ENCODE peak calls at places on chromosomes 5 and 9, in four cellular contexts. One of them, this sample, is unnamed.

GRCh38 chr9:1722404-1722803 is 292.7 kb upstream of the SMARCA2 start:
- DNase-seq in natural killer cell: no peak
- DNase-seq in endothelial cell: no peak
- DNase-seq in RWPE1: no peak
- DNase-seq in this sample: no peak

GRCh38 chr5:154077692-154078091 is 38.9 kb downstream of the MFAP3 start:
- DNase-seq in natural killer cell: no peak
- DNase-seq in endothelial cell: no peak
- DNase-seq in RWPE1: peak
- DNase-seq in this sample: no peak

GRCh38 chr5:154755361-154756202 is at the start of gene LARP1:
- DNase-seq in natural killer cell: no peak
- DNase-seq in endothelial cell: peak
- DNase-seq in RWPE1: peak
- DNase-seq in this sample: no peak

GRCh38 chr9:121914604-121915303 is 178.4 kb downstream of the TTLL11 start:
- DNase-seq in natural killer cell: no peak
- DNase-seq in endothelial cell: no peak
- DNase-seq in RWPE1: no peak
- DNase-seq in this sample: no peak

GRCh38 chr9:95436416-95436815 is 80.4 kb downstream of the PTCH1 start:
- DNase-seq in natural killer cell: no peak
- DNase-seq in endothelial cell: no peak
- DNase-seq in RWPE1: no peak
- DNase-seq in this sample: no peak

GRCh38 chr5:129506092-129506491 is 46.0 kb downstream of the ADAMTS19 start:
- DNase-seq in natural killer cell: no peak
- DNase-seq in endothelial cell: no peak
- DNase-seq in RWPE1: no peak
- DNase-seq in this sample: no peak

GRCh38 chr9:132901859-132902831 is 23.4 kb downstream of the SPACA9 start:
- DNase-seq in natural killer cell: peak
- DNase-seq in endothelial cell: peak
- DNase-seq in RWPE1: peak
- DNase-seq in this sample: peak

GRCh38 chr5:110366716-110367115 is 359.8 kb downstream of the TMEM232 start:
- DNase-seq in natural killer cell: no peak
- DNase-seq in endothelial cell: no peak
- DNase-seq in RWPE1: no peak
- DNase-seq in this sample: no peak

GRCh38 chr9:129962889-129963703 is 79.9 kb downstream of the FNBP1 start:
- DNase-seq in natural killer cell: peak
- DNase-seq in endothelial cell: peak
- DNase-seq in RWPE1: peak
- DNase-seq in this sample: no peak

GRCh38 chr9:87250205-87250604 is 247.5 kb upstream of the DAPK1 start:
- DNase-seq in natural killer cell: no peak
- DNase-seq in endothelial cell: no peak
- DNase-seq in RWPE1: no peak
- DNase-seq in this sample: no peak
- TF ChIP-seq CTCF in natural killer cell: no peak
- TF ChIP-seq CTCF in endothelial cell: no peak
- TF ChIP-seq CTCF in RWPE1: no peak
- TF ChIP-seq CTCF in this sample: no peak

DNA sequence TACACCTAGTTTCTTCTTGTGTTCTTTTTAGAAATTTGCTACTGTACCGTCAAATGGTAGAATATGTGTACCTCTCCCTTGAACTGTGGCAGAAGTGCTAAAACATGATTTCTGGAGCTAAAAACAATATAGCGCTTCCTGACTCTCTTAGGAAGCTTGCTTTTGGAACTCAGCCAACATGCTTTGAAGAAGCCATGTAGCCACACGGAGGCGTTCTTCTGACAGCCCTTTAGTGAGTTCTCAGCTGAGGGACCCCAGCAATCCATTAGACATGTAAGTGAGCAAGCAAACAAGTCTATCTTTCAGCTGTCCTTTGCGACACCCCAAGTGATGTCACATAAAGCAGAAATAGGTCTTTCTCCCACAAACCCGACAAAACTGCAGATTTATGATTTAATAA is 917.0 kb downstream of the CDH9 start:
- DNase-seq in natural killer cell: no peak
- DNase-seq in endothelial cell: peak
- DNase-seq in RWPE1: no peak
- DNase-seq in this sample: no peak
- TF ChIP-seq CTCF in natural killer cell: no peak
- TF ChIP-seq CTCF in endothelial cell: no peak
- TF ChIP-seq CTCF in RWPE1: no peak
- TF ChIP-seq CTCF in this sample: no peak

GRCh38 chr5:32794086-32794485 is 83.0 kb downstream of the NPR3 start:
- DNase-seq in natural killer cell: no peak
- DNase-seq in endothelial cell: no peak
- DNase-seq in RWPE1: peak
- DNase-seq in this sample: no peak
- TF ChIP-seq CTCF in natural killer cell: no peak
- TF ChIP-seq CTCF in endothelial cell: no peak
- TF ChIP-seq CTCF in RWPE1: no peak
- TF ChIP-seq CTCF in this sample: no peak

GRCh38 chr5:170480277-170480676 is 23.5 kb upstream of the KCNIP1 start:
- DNase-seq in natural killer cell: no peak
- DNase-seq in endothelial cell: no peak
- DNase-seq in RWPE1: no peak
- DNase-seq in this sample: no peak

GRCh38 chr5:170481839-170482238 is 22.0 kb upstream of the KCNIP1 start:
- DNase-seq in natural killer cell: no peak
- DNase-seq in endothelial cell: no peak
- DNase-seq in RWPE1: no peak
- DNase-seq in this sample: no peak

GRCh38 chr5:170477906-170478305 is 25.9 kb upstream of the KCNIP1 start:
- DNase-seq in natural killer cell: no peak
- DNase-seq in endothelial cell: no peak
- DNase-seq in RWPE1: no peak
- DNase-seq in this sample: no peak

GRCh38 chr5:170478306-170478705 is 25.5 kb upstream of the KCNIP1 start:
- DNase-seq in natural killer cell: no peak
- DNase-seq in endothelial cell: no peak
- DNase-seq in RWPE1: no peak
- DNase-seq in this sample: no peak

DNA sequence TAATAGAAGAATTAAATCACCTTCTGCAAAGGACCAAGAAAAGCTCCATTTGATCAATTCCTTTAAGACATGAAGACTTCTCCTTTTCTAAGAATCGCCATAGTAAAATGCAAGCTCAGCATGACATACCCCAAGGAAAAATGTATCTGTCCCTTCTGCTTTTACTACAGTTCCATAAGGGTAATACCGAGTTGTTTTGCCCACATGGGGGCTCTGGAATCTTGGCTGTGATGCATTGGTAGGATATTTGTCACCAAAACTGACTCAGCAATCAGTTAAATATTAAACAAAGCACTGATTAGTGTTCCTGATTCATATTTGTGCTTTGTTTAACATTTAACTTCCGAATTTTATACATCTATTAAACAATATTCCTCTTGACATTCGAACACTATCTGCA is 24.3 kb upstream of the KCNIP1 start:
- DNase-seq in natural killer cell: no peak
- DNase-seq in endothelial cell: no peak
- DNase-seq in RWPE1: no peak
- DNase-seq in this sample: no peak
- TF ChIP-seq CTCF in natural killer cell: no peak
- TF ChIP-seq CTCF in endothelial cell: no peak
- TF ChIP-seq CTCF in RWPE1: no peak
- TF ChIP-seq CTCF in this sample: no peak

This sample was measured in activated B cell treated with CpG ODN at 0.5 μM for 24 hours.